ENCODE peak calls at places on chromosomes 5 and 9, in four cellular contexts. F is upper lobe of right lung, G is fibroblast of lung, O is cardiac muscle cell. U is an unnamed sample.

GRCh38 chr9:37641331-37641730 is 9.4 kb upstream of the FRMPD1 start:
- DNase-seq in O (no peak), F (no peak), G (no peak), U (no peak)

GRCh38 chr9:84125046-84125445 is 144.4 kb downstream of the RMI1 start:
- DNase-seq in G (no peak), F (no peak), O (no peak), U (no peak)

GRCh38 chr5:958701-959571 is 49.7 kb upstream of the NKD2 start:
- DNase-seq in F (peak; percentile 74), G (peak; percentile 73), O (peak; percentile 92), U (no peak)

GRCh38 chr5:14510156-14510734 is 71.3 kb upstream of the OTULINL start:
- DNase-seq in G (no peak), O (no peak), F (no peak), U (no peak)

GRCh38 chr9:35619800-35620158 is 1.6 kb upstream of the CD72 start:
- DNase-seq in F (no peak), G (no peak), O (no peak), U (no peak)

GRCh38 chr9:137057545-137057944 is 3.7 kb upstream of the ENTPD2 start:
- DNase-seq in F (no peak), G (no peak), O (no peak), U (no peak)

GRCh38 chr9:122379340-122379739 is 8.5 kb downstream of the PTGS1 start:
- DNase-seq in G (no peak), F (no peak), O (peak; percentile 63), U (no peak)

GRCh38 chr9:801399-802071 is 40.0 kb upstream of the DMRT1 start:
- DNase-seq in F (no peak), O (peak; percentile 78), G (peak; percentile 93), U (no peak)

GRCh38 chr9:70451765-70452164 is 37.3 kb upstream of the KLF9 start:
- DNase-seq in G (no peak), F (no peak), O (peak; percentile 34), U (no peak)

GRCh38 chr9:14346826-14347407 is 33.0 kb upstream of the NFIB start:
- DNase-seq in G (no peak), F (no peak), O (peak; percentile 45), U (no peak)

GRCh38 chr5:149389552-149390495 is 10.7 kb upstream of the IL17B start:
- DNase-seq in F (no peak), G (no peak), O (no peak), U (no peak)

GRCh38 chr5:120954255-120954654 is 490.2 kb downstream of the PRR16 start:
- DNase-seq in F (no peak), G (no peak), O (no peak), U (no peak)

GRCh38 chr5:104793452-104794120 is 1231.0 kb upstream of the NUDT12 start:
- DNase-seq in O (no peak), G (no peak), F (no peak), U (no peak)

GRCh38 chr5:170809551-170809950 is 26.0 kb downstream of the GABRP start:
- DNase-seq in O (peak; percentile 72), G (peak; percentile 56), F (no peak), U (no peak)
- TF ChIP-seq CTCF in O (peak; percentile 57), G (peak; percentile 55), F (peak; percentile 29), U (no peak)

DNA sequence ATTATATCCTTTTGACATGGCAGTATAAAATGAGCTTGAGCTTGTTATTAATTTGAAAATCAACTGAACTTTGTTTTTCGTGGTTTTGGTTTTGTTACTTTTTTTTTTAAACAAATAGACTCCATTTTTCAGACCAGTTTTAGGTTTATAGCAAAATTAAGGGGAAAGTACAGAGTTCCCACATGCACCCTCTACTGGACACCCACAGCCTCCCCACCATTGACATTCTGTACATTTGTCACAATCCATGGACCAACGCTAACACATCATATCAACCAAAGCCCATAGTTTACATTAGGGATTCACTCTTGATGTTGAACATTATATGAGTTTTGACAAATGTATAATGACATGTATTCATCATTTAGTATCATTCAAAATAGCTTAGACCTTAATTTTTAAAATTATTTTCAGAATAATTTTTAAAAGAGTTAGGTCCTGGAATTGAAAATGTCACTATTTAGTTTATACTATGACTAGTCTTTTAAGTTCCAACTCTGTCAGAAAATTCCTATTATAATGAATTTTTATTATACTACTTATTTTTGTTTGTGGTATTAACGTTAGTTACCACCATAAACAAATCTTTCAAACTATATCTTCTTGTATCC is 35.3 kb upstream of the JMY start:
- DNase-seq in F (no peak), O (peak; percentile 25), G (no peak), U (no peak)
- TF ChIP-seq CTCF in F (peak; percentile 43), O (peak; percentile 59), G (peak; percentile 63), U (peak; percentile 19)

GRCh38 chr5:9851458-9851857 is 221.3 kb upstream of the TAS2R1 start:
- DNase-seq in F (no peak), O (peak; percentile 67), G (peak; percentile 92), U (no peak)
- TF ChIP-seq CTCF in F (no peak), O (peak; percentile 47), G (peak; percentile 26), U (no peak)

GRCh38 chr9:124411514-124412227 is 3.6 kb downstream of the PSMB7 start:
- DNase-seq in O (peak; percentile 76), G (peak; percentile 77), F (no peak), U (no peak)

GRCh38 chr9:124409410-124409809 is 5.8 kb downstream of the PSMB7 start:
- DNase-seq in O (no peak), F (no peak), G (no peak), U (no peak)

GRCh38 chr9:124412228-124412575 is 3.0 kb downstream of the PSMB7 start:
- DNase-seq in F (no peak), G (no peak), O (no peak), U (no peak)

GRCh38 chr9:124414612-124415011 is 630 bp downstream of the PSMB7 start:
- DNase-seq in F (no peak), G (no peak), O (no peak), U (no peak)

DNA sequence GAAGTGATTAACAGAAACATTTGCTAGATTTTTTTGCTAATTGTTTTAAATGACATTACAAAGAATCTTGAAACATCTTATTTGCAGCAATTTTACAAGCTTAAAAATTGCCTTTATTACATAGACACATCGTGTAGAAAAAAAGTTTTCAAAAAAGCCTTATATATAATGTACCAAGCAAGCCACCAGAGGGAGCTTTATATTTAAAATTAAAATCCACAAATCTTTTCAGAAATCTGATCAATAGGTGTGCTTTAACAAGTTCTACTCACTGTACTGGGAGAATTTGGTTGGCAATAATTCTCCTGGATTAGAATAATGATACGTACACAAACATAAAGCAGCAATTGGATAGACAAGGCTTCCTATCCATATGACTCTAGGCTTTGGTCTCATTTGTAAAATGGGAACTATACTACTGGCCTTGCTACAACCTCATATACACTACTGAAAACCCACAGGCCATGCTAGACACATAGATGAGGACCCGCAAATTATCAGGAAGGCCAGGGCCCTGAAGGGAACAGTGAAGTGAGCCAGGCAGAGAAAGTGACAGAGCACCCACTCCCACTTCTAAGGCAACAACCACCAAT is 4.8 kb downstream of the PSMB7 start:
- DNase-seq in O (no peak), F (no peak), G (no peak), U (no peak)
- TF ChIP-seq CTCF in O (peak; percentile 37), F (peak; percentile 31), G (no peak), U (peak; percentile 57)